ENCODE peak calls at places on chromosomes 3 and 15, in eight cellular contexts. One of them, this sample, is unnamed.

GRCh38 chr3:172246107-172246870 is 202.0 kb downstream of the GHSR start:
- DNase-seq in brain microvascular endothelial cell: no peak
- DNase-seq in cardiac muscle cell: no peak
- DNase-seq in fibroblast of lung: no peak
- DNase-seq in adrenal gland: peak; percentile 67
- DNase-seq in lung microvascular endothelial cell: peak; percentile 45
- DNase-seq in endothelial cell: no peak
- DNase-seq in head of caudate nucleus: no peak
- DNase-seq in this sample: no peak

GRCh38 chr15:29792426-29793159 is 29.7 kb downstream of the TJP1 start:
- DNase-seq in adrenal gland: no peak
- DNase-seq in lung microvascular endothelial cell: no peak
- DNase-seq in fibroblast of lung: peak; percentile 65
- DNase-seq in endothelial cell: no peak
- DNase-seq in cardiac muscle cell: no peak
- DNase-seq in head of caudate nucleus: no peak
- DNase-seq in brain microvascular endothelial cell: peak; percentile 16
- DNase-seq in this sample: no peak

GRCh38 chr3:20673866-20674265 is 487.9 kb upstream of the SGO1 start:
- DNase-seq in brain microvascular endothelial cell: no peak
- DNase-seq in lung microvascular endothelial cell: no peak
- DNase-seq in endothelial cell: no peak
- DNase-seq in head of caudate nucleus: no peak
- DNase-seq in cardiac muscle cell: no peak
- DNase-seq in adrenal gland: no peak
- DNase-seq in fibroblast of lung: no peak
- DNase-seq in this sample: no peak

GRCh38 chr3:42053476-42053875 is 37.7 kb upstream of the TRAK1 start:
- DNase-seq in lung microvascular endothelial cell: no peak
- DNase-seq in brain microvascular endothelial cell: no peak
- DNase-seq in adrenal gland: no peak
- DNase-seq in endothelial cell: no peak
- DNase-seq in cardiac muscle cell: no peak
- DNase-seq in fibroblast of lung: no peak
- DNase-seq in head of caudate nucleus: peak; percentile 71
- DNase-seq in this sample: no peak

GRCh38 chr15:76059320-76060097 is at the start of gene TMEM266:
- DNase-seq in fibroblast of lung: peak; percentile 26
- DNase-seq in adrenal gland: peak; percentile 52
- DNase-seq in head of caudate nucleus: peak; percentile 60
- DNase-seq in endothelial cell: peak; percentile 76
- DNase-seq in brain microvascular endothelial cell: no peak
- DNase-seq in cardiac muscle cell: peak; percentile 89
- DNase-seq in lung microvascular endothelial cell: peak; percentile 46
- DNase-seq in this sample: peak; percentile 65

GRCh38 chr3:132317229-132317948 is at the start of gene ACP3:
- DNase-seq in brain microvascular endothelial cell: peak; percentile 37
- DNase-seq in lung microvascular endothelial cell: no peak
- DNase-seq in head of caudate nucleus: peak; percentile 41
- DNase-seq in cardiac muscle cell: peak; percentile 67
- DNase-seq in fibroblast of lung: peak; percentile 90
- DNase-seq in adrenal gland: peak; percentile 49
- DNase-seq in endothelial cell: no peak
- DNase-seq in this sample: no peak

GRCh38 chr3:41434781-41435180 is 235.5 kb downstream of the CTNNB1 start:
- DNase-seq in endothelial cell: no peak
- DNase-seq in lung microvascular endothelial cell: no peak
- DNase-seq in adrenal gland: no peak
- DNase-seq in brain microvascular endothelial cell: no peak
- DNase-seq in cardiac muscle cell: no peak
- DNase-seq in head of caudate nucleus: no peak
- DNase-seq in fibroblast of lung: peak; percentile 44
- DNase-seq in this sample: no peak

GRCh38 chr3:136457793-136458192 is 207.7 kb downstream of the PCCB start:
- DNase-seq in endothelial cell: no peak
- DNase-seq in lung microvascular endothelial cell: no peak
- DNase-seq in cardiac muscle cell: no peak
- DNase-seq in head of caudate nucleus: no peak
- DNase-seq in adrenal gland: no peak
- DNase-seq in brain microvascular endothelial cell: no peak
- DNase-seq in fibroblast of lung: no peak
- DNase-seq in this sample: no peak

GRCh38 chr3:141707741-141708203 is 30.3 kb upstream of the RNF7 start:
- DNase-seq in endothelial cell: no peak
- DNase-seq in lung microvascular endothelial cell: peak; percentile 20
- DNase-seq in adrenal gland: no peak
- DNase-seq in head of caudate nucleus: no peak
- DNase-seq in brain microvascular endothelial cell: no peak
- DNase-seq in cardiac muscle cell: no peak
- DNase-seq in fibroblast of lung: peak; percentile 75
- DNase-seq in this sample: no peak

GRCh38 chr3:36647423-36647853 is 116.9 kb downstream of the DCLK3 start:
- DNase-seq in head of caudate nucleus: no peak
- DNase-seq in adrenal gland: no peak
- DNase-seq in endothelial cell: no peak
- DNase-seq in fibroblast of lung: peak; percentile 12
- DNase-seq in cardiac muscle cell: no peak
- DNase-seq in brain microvascular endothelial cell: peak; percentile 15
- DNase-seq in lung microvascular endothelial cell: no peak
- DNase-seq in this sample: no peak

GRCh38 chr15:78909791-78910228 is 35.0 kb downstream of the CTSH start:
- DNase-seq in lung microvascular endothelial cell: peak; percentile 71
- DNase-seq in fibroblast of lung: peak; percentile 28
- DNase-seq in cardiac muscle cell: peak; percentile 77
- DNase-seq in adrenal gland: no peak
- DNase-seq in brain microvascular endothelial cell: peak; percentile 39
- DNase-seq in endothelial cell: peak; percentile 70
- DNase-seq in head of caudate nucleus: no peak
- DNase-seq in this sample: no peak

GRCh38 chr3:56923546-56924224 is 121.9 kb upstream of the ARHGEF3 start:
- DNase-seq in cardiac muscle cell: no peak
- DNase-seq in endothelial cell: peak; percentile 69
- DNase-seq in lung microvascular endothelial cell: peak; percentile 97
- DNase-seq in fibroblast of lung: peak; percentile 41
- DNase-seq in brain microvascular endothelial cell: peak; percentile 22
- DNase-seq in adrenal gland: no peak
- DNase-seq in head of caudate nucleus: no peak
- DNase-seq in this sample: no peak

GRCh38 chr3:128317101-128317697 is 149.5 kb downstream of the DNAJB8 start:
- DNase-seq in brain microvascular endothelial cell: no peak
- DNase-seq in endothelial cell: no peak
- DNase-seq in head of caudate nucleus: no peak
- DNase-seq in fibroblast of lung: no peak
- DNase-seq in adrenal gland: peak; percentile 4
- DNase-seq in cardiac muscle cell: no peak
- DNase-seq in lung microvascular endothelial cell: no peak
- DNase-seq in this sample: no peak

GRCh38 chr15:78438595-78439285 is 724 bp downstream of the IREB2 start:
- DNase-seq in cardiac muscle cell: peak; percentile 61
- DNase-seq in fibroblast of lung: peak; percentile 52
- DNase-seq in adrenal gland: no peak
- DNase-seq in lung microvascular endothelial cell: peak; percentile 47
- DNase-seq in head of caudate nucleus: peak; percentile 21
- DNase-seq in brain microvascular endothelial cell: peak; percentile 18
- DNase-seq in endothelial cell: peak; percentile 49
- DNase-seq in this sample: peak; percentile 70

This sample was measured in natural killer cell treated with Interleukin-12 subunit alpha and Interleukin-12 subunit beta and Interleukin-15 and Interleukin-18, amount 100 ng/mL, for 72 hours.